ENCODE peak calls at places on chromosomes 7 and 10, in seven cellular contexts. X is SK-N-SH, E is NT2/D1, M is H1, V is HCT116, D is K562, H is GM12878. F is an unnamed sample.
A peak's percentile ranks its signal among the peaks of the same experiment; 100 is the strongest.

GRCh38 chr7:134667899-134668298 is 21.2 kb downstream of the BPGM start:
- DNase-seq in X (no peak), E (no peak), M (no peak), V (no peak), D (no peak), H (no peak), F (no peak)

GRCh38 chr7:517848-518629 is 1.6 kb downstream of the PDGFA start:
- DNase-seq in X (no peak), E (no peak), M (peak; percentile 72), V (no peak), D (no peak), H (no peak), F (no peak)

GRCh38 chr7:2592375-2592865 is 33.6 kb downstream of the IQCE start:
- DNase-seq in X (no peak), E (no peak), M (no peak), V (no peak), D (no peak), H (no peak), F (no peak)

GRCh38 chr10:32151876-32152275 is 95.7 kb upstream of the KIF5B start:
- DNase-seq in X (no peak), E (no peak), M (no peak), V (no peak), D (no peak), H (no peak), F (no peak)

GRCh38 chr7:16026253-16027020 is 340.0 kb upstream of the MEOX2 start:
- DNase-seq in X (no peak), E (no peak), M (no peak), V (no peak), D (no peak), H (no peak), F (no peak)

GRCh38 chr7:16851829-16852228 is 30.0 kb downstream of the AGR3 start:
- DNase-seq in X (no peak), E (no peak), M (no peak), V (no peak), D (no peak), H (no peak), F (no peak)

GRCh38 chr7:1422512-1423265 is 36.6 kb downstream of the MICALL2 start:
- DNase-seq in X (peak; percentile 69), E (no peak), M (no peak), V (no peak), D (peak; percentile 56), H (no peak), F (no peak)

GRCh38 chr7:14133752-14134151 is 144.3 kb upstream of the ETV1 start:
- DNase-seq in X (no peak), E (no peak), M (no peak), V (no peak), D (no peak), H (no peak), F (no peak)

GRCh38 chr7:95476904-95477594 is 8.7 kb upstream of the ASB4 start:
- DNase-seq in X (peak; percentile 73), E (peak; percentile 66), M (no peak), V (peak; percentile 62), D (peak; percentile 73), H (peak; percentile 28), F (peak; percentile 73)

GRCh38 chr7:116524609-116525297 is at the start of gene CAV1:
- DNase-seq in X (peak; percentile 60), E (peak; percentile 59), M (peak; percentile 77), V (peak; percentile 92), D (peak; percentile 75), H (no peak), F (no peak)

GRCh38 chr7:1883031-1883761 is 213.1 kb downstream of the ELFN1 start:
- DNase-seq in X (no peak), E (peak; percentile 68), M (no peak), V (peak; percentile 68), D (peak; percentile 82), H (no peak), F (no peak)

GRCh38 chr10:93715345-93715744 is 13.0 kb upstream of the FRA10AC1 start:
- DNase-seq in X (no peak), E (no peak), M (no peak), V (no peak), D (no peak), H (peak; percentile 89), F (no peak)

GRCh38 chr10:29746080-29746797 is 111.5 kb upstream of the SVIL start:
- DNase-seq in X (no peak), E (no peak), M (no peak), V (no peak), D (no peak), H (no peak), F (no peak)

GRCh38 chr7:50142421-50143113 is 49.5 kb upstream of the ZPBP start:
- DNase-seq in X (no peak), E (peak; percentile 15), M (no peak), V (peak; percentile 36), D (no peak), H (peak; percentile 24), F (peak; percentile 12)

GRCh38 chr10:68633816-68634466 is 73.8 kb downstream of the TET1 start:
- DNase-seq in X (no peak), E (no peak), M (no peak), V (no peak), D (no peak), H (no peak), F (no peak)

GRCh38 chr10:68633281-68633680 is 73.1 kb downstream of the TET1 start:
- DNase-seq in X (no peak), E (no peak), M (no peak), V (no peak), D (no peak), H (no peak), F (no peak)

DNA sequence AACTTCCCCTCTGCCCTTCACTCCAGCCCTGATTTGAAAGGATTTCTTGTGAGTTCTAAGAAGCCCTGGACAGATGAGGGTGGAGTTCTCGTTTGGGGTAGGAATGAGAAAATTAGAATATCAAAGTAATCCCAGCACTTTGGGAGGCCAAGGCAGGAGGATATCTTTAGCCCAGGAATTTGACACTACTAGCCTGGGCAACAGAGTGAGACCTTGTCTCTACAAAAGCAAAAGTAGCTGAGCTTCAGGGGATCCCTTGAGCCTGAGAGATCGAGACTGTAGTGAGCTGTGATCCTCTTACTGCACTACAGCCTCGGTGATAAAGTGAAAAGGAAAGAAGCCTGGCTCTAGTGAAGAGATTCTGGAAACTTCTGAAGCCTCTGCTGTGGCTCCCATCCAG is 76.2 kb downstream of the TET1 start:
- DNase-seq in X (no peak), E (no peak), M (no peak), V (no peak), D (no peak), H (no peak), F (no peak)
- TF ChIP-seq YY1 in X (no peak), E (no peak), M (no peak), V (no peak), D (no peak), H (no peak), F (no peak)

DNA sequence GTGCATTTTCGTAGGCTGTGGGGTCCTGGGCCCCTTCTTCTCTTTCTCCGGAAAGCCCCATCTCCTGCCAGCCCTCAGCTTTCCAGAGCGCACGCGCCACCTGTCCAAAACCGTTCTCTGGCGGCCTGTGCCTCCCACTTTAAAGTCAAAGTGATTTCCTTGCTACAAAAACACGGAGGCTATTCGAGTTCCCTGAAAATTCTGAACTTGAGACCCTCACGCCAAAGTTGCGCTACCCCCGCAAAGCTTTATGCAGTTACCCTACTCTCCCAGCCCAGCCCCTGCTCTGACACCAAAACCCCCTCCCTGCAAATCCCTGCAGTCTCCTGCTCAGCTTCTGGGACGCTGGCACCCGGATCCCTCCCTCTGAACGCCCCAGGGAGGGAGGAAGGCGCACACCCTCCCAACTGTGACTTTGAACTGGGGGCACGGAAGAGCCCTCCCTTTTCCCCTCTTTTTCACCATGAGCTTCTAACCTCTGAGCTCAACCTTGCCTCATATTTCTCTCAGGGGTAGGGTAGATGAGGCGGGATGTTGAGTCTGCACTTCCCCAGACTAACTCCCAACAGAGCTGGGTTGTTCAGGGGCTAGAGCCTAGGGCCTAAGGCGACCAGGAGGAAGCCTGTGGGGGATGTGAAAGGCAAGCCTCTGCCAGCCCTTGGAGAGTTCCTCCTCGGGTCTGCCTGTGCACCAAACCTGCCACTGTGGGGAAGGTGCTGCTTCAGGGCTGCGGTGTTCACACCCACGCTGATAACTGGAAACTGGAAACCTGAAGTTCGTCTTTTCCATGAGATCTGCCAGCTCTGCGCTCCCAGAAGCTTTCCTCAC is 2.7 kb upstream of the PAX4 start:
- DNase-seq in X (no peak), E (no peak), M (peak; percentile 73), V (no peak), D (no peak), H (no peak), F (no peak)
- TF ChIP-seq YY1 in X (no peak), E (no peak), M (no peak), V (no peak), D (no peak), H (no peak), F (no peak)

GRCh38 chr7:156578978-156579430 is 61.6 kb upstream of the RNF32 start:
- DNase-seq in X (no peak), E (peak; percentile 25), M (no peak), V (no peak), D (no peak), H (no peak), F (no peak)

GRCh38 chr7:156576216-156577063 is 64.1 kb upstream of the RNF32 start:
- DNase-seq in X (no peak), E (no peak), M (no peak), V (no peak), D (no peak), H (no peak), F (no peak)

GRCh38 chr7:156579566-156579965 is 61.0 kb upstream of the RNF32 start:
- DNase-seq in X (no peak), E (no peak), M (no peak), V (no peak), D (no peak), H (no peak), F (no peak)

GRCh38 chr7:156578578-156578940 is 62.0 kb upstream of the RNF32 start:
- DNase-seq in X (no peak), E (no peak), M (peak; percentile 58), V (no peak), D (no peak), H (no peak), F (no peak)

DNA sequence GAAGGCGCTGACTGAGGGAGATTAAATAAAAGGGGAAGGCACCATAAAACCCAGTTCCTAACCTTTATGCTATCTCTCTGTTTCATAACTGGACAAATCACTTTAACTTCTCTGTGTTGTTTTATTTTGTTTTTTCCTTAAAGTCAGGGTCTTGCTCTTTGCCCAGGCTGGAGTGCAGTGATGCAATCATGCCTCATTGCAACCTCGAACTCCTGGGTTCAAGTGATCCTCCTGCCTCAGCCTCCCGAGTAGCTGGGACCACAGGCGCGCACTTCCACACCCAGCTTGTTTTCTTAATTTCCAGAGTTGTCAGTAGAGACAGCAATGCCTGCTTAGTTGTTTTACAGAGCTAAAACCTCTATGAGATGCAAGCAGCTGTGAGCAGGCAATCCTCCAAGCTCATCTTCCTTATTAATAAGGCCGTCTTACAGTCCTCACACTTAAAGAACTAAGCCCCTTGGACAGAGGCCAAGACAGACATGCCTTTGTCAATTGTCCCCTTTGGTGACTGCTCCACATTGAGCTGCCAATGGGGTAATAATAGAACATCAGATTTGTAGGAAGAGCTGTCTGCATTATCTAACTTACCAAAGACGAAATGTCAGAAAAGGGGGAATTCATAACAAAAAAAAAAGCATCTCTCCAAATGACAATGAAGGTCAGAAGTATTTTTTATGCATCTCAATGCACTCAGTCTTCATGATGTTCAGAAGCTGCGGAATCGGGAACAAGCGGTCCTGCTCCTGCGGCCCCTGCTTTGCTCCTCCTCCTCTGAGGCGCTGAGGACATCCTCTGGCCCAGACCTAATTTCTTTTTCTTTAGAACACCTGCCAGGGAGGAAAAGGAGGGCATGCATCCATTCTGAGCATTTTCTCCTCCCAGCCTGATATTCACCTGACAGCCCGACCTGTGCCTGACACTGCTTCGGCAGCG is 62.7 kb upstream of the RNF32 start:
- DNase-seq in X (no peak), E (no peak), M (no peak), V (no peak), D (no peak), H (no peak), F (no peak)
- TF ChIP-seq YY1 in X (no peak), E (no peak), M (no peak), V (no peak), D (no peak), H (no peak), F (no peak)

GRCh38 chr10:89357955-89358354 is 19.9 kb upstream of the IFIT1B start:
- DNase-seq in X (peak; percentile 28), E (no peak), M (no peak), V (no peak), D (no peak), H (no peak), F (no peak)
- TF ChIP-seq YY1 in X (no peak), E (no peak), M (no peak), V (no peak), D (no peak), H (no peak), F (no peak)